ENCODE peak calls at places on chromosomes 13 and 19, in ten cellular contexts. C is LoVo; U is fibroblast of the aortic adventitia; Z is fibroblast of lung; X is mesenteric fat pad; T is HCEC 1CT; Q is stimulated activated CD8-positive, alpha-beta memory T cell treated with anti-CD3 and anti-CD28 coated beads, Interleukin-7, amount 100 ng/mL, for 1 hour; D is posterior cingulate gyrus; M is NAMALWA; R is hepatocyte. L is an unnamed sample.

GRCh38 chr19:6138066-6138465 is 2.6 kb downstream of the ACSBG2 start:
- DNase-seq in Q (no peak), D (no peak), R (peak), X (no peak), Z (no peak), C (no peak), T (no peak), U (no peak), M (no peak), L (peak)

GRCh38 chr13:44410328-44410859 is 36.8 kb downstream of the SERP2 start:
- DNase-seq in C (no peak), U (no peak), D (no peak), X (no peak), M (peak), T (no peak), Z (no peak), R (no peak), Q (no peak), L (peak)

GRCh38 chr13:50419466-50419865 is 404.2 kb downstream of the KCNRG start:
- DNase-seq in U (no peak), T (no peak), C (no peak), Q (no peak), M (no peak), D (no peak), X (no peak), Z (no peak), R (no peak), L (no peak)

GRCh38 chr13:51818276-51818675 is 14.3 kb upstream of the DHRS12 start:
- DNase-seq in U (no peak), R (no peak), Z (no peak), T (no peak), C (no peak), Q (no peak), M (no peak), D (no peak), X (no peak), L (no peak)

GRCh38 chr13:77000475-77000874 is 8.6 kb downstream of the CLN5 start:
- DNase-seq in D (no peak), R (no peak), Z (no peak), X (no peak), C (peak), Q (no peak), M (no peak), T (peak), U (peak), L (no peak)

GRCh38 chr19:7211191-7211988 is 82.8 kb downstream of the INSR start:
- DNase-seq in U (peak), Z (peak), T (no peak), R (peak), D (no peak), Q (no peak), C (no peak), X (no peak), M (no peak), L (no peak)

GRCh38 chr13:75637101-75637774 is 1.1 kb downstream of the LMO7 start:
- DNase-seq in D (no peak), X (no peak), M (no peak), U (no peak), Q (no peak), R (no peak), Z (no peak), C (no peak), T (peak), L (no peak)

GRCh38 chr19:42191855-42192254 is 25.6 kb downstream of the DEDD2 start:
- DNase-seq in X (no peak), T (peak), Q (no peak), D (no peak), Z (peak), M (no peak), C (peak), R (peak), U (peak), L (no peak)

GRCh38 chr19:38362076-38362945 is 12.1 kb upstream of the PSMD8 start:
- DNase-seq in Q (peak), T (peak), R (peak), X (peak), M (no peak), U (peak), D (no peak), Z (peak), C (peak), L (peak)

GRCh38 chr19:29596885-29597525 is 9.1 kb upstream of the POP4 start:
- DNase-seq in R (peak), U (peak), Z (no peak), X (no peak), C (peak), Q (no peak), D (no peak), T (peak), M (no peak), L (no peak)